ENCODE peak calls at places on chromosomes 12 and 14, in five cellular contexts. T is cardiac fibroblast, M is mucosa of descending colon, Q is psoas muscle, L is heart right ventricle. J is an unnamed sample.

GRCh38 chr14:21455592-21455911 is 371 bp downstream of the CHD8 start:
- DNase-seq in Q (no peak), M (no peak), T (peak; percentile 31), L (no peak), J (peak; percentile 26)

GRCh38 chr12:117284160-117284559 is 77.3 kb downstream of the NOS1 start:
- DNase-seq in L (no peak), Q (no peak), M (no peak), T (no peak), J (no peak)

GRCh38 chr14:89507521-89507920 is 90.5 kb upstream of the FOXN3 start:
- DNase-seq in M (no peak), T (peak; percentile 45), Q (no peak), L (no peak), J (peak; percentile 79)

GRCh38 chr14:86372402-86372801 is 842.5 kb downstream of the FLRT2 start:
- DNase-seq in Q (no peak), T (no peak), M (no peak), L (no peak), J (no peak)

GRCh38 chr14:54366726-54367707 is 29.8 kb upstream of the CDKN3 start:
- DNase-seq in Q (no peak), T (peak; percentile 86), L (no peak), M (peak; percentile 35), J (peak; percentile 69)

GRCh38 chr14:34368971-34369665 is 92.9 kb downstream of the SPTSSA start:
- DNase-seq in M (no peak), L (no peak), T (no peak), Q (no peak), J (no peak)

GRCh38 chr14:25406818-25407217 is 356.9 kb upstream of the STXBP6 start:
- DNase-seq in T (peak; percentile 11), M (no peak), L (no peak), Q (no peak), J (peak; percentile 22)

GRCh38 chr14:32453857-32454810 is 125.0 kb downstream of the AKAP6 start:
- DNase-seq in L (no peak), M (no peak), T (no peak), Q (no peak), J (peak; percentile 76)

GRCh38 chr14:77133718-77134338 is 7.8 kb downstream of the ZDHHC22 start:
- DNase-seq in M (peak; percentile 63), L (peak; percentile 34), T (peak; percentile 73), Q (peak; percentile 44), J (peak; percentile 36)

GRCh38 chr12:5560242-5560641 is 128.3 kb downstream of the NTF3 start:
- DNase-seq in T (no peak), Q (no peak), M (no peak), L (no peak), J (no peak)

GRCh38 chr14:103188691-103189480 is 65.6 kb downstream of the TNFAIP2 start:
- DNase-seq in T (peak; percentile 24), Q (peak; percentile 61), L (peak; percentile 62), M (peak; percentile 61), J (peak; percentile 29)

GRCh38 chr12:15164997-15165659 is 56.1 kb downstream of the RERG start:
- DNase-seq in T (peak; percentile 48), L (no peak), M (no peak), Q (peak; percentile 37), J (no peak)

GRCh38 chr12:71760471-71760870 is 5.8 kb downstream of the RAB21 start:
- DNase-seq in M (no peak), Q (no peak), L (no peak), T (no peak), J (no peak)

GRCh38 chr12:56631790-56632700 is 1.9 kb upstream of the BAZ2A start:
- DNase-seq in L (peak; percentile 79), M (peak; percentile 89), T (peak; percentile 61), Q (peak; percentile 74), J (no peak)

GRCh38 chr14:22656226-22656625 is 12.1 kb upstream of the OR6J1 start:
- DNase-seq in M (no peak), Q (no peak), T (peak; percentile 65), L (no peak), J (no peak)

GRCh38 chr12:131027876-131028586 is 74.3 kb downstream of the ADGRD1 start:
- DNase-seq in Q (no peak), M (no peak), L (no peak), T (no peak), J (no peak)

GRCh38 chr14:100525615-100526014 is 61.6 kb downstream of the BEGAIN start:
- DNase-seq in Q (no peak), L (no peak), M (no peak), T (no peak), J (no peak)

GRCh38 chr14:36655963-36656768 is 5.5 kb upstream of the PAX9 start:
- DNase-seq in T (no peak), L (no peak), Q (no peak), M (peak; percentile 55), J (no peak)

GRCh38 chr14:36653412-36653811 is 8.2 kb upstream of the PAX9 start:
- DNase-seq in M (no peak), L (no peak), Q (no peak), T (no peak), J (no peak)

GRCh38 chr14:36655571-36655962 is 6.1 kb upstream of the PAX9 start:
- DNase-seq in Q (no peak), L (no peak), M (no peak), T (no peak), J (no peak)

GRCh38 chr14:36654185-36655053 is 7.2 kb upstream of the PAX9 start:
- DNase-seq in L (no peak), M (no peak), T (no peak), Q (no peak), J (no peak)

GRCh38 chr14:36655054-36655381 is 6.6 kb upstream of the PAX9 start:
- DNase-seq in M (no peak), Q (no peak), T (no peak), L (no peak), J (no peak)
- H3K4me3 ChIP-seq in M (no peak overlapping the region), Q (no peak overlapping the region), T (no peak overlapping the region), L (no peak overlapping the region), J (no peak overlapping the region)

GRCh38 chr12:101116911-101117310 is 93.1 kb downstream of the SLC5A8 start:
- DNase-seq in T (no peak), M (no peak), Q (no peak), L (no peak), J (no peak)

GRCh38 chr12:101115326-101115725 is 94.7 kb downstream of the SLC5A8 start:
- DNase-seq in M (no peak), T (no peak), Q (no peak), L (no peak), J (no peak)

DNA sequence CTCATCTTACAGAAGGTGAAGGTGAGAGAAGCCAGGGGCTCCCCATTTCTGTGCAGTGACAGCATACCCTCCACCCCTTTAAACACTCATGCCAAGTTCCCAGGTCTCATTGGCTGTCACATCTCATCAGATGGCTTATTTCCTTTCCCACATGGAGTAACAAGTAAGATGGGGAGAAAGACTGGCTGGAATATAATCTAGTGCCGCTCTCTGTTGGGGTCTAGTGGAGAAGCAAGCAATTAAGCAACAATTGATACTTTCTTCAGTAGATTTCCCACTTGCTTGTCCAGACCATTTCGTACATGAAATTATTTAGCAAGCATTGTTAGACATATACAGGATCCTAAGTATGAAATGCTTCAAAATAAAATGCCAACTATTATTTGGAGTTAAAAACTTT is 92.2 kb downstream of the SLC5A8 start:
- DNase-seq in L (no peak), T (no peak), Q (no peak), M (no peak), J (no peak)
- TF ChIP-seq CTCF in L (no peak), T (no peak), Q (no peak), M (no peak), J (no peak)

GRCh38 chr12:73274972-73275371 is 1002.8 kb downstream of the TRHDE start:
- DNase-seq in M (no peak), L (no peak), Q (no peak), T (no peak), J (no peak)
- H3K4me3 ChIP-seq in M (no peak overlapping the region), L (no peak overlapping the region), Q (no peak overlapping the region), T (no peak overlapping the region), J (no peak overlapping the region)

GRCh38 chr14:30610719-30611388 is 11.3 kb upstream of the SCFD1 start:
- DNase-seq in Q (no peak), T (peak; percentile 86), L (no peak), M (peak; percentile 70), J (peak; percentile 51)
- TF ChIP-seq CTCF in Q (peak; percentile 54), T (peak; percentile 29), L (peak; percentile 31), M (no peak), J (peak; percentile 20)

GRCh38 chr14:39370415-39370814 is 61.8 kb downstream of the FBXO33 start:
- DNase-seq in T (no peak), L (no peak), Q (no peak), M (no peak), J (no peak)

GRCh38 chr14:39366460-39367386 is 65.5 kb downstream of the FBXO33 start:
- DNase-seq in Q (no peak), L (no peak), M (no peak), T (no peak), J (no peak)

GRCh38 chr14:39367387-39367751 is 64.9 kb downstream of the FBXO33 start:
- DNase-seq in L (no peak), M (no peak), Q (no peak), T (no peak), J (no peak)

GRCh38 chr14:39368261-39368959 is 63.8 kb downstream of the FBXO33 start:
- DNase-seq in M (no peak), Q (no peak), T (peak; percentile 88), L (peak; percentile 19), J (peak; percentile 81)

GRCh38 chr14:39369029-39369428 is 63.2 kb downstream of the FBXO33 start:
- DNase-seq in L (no peak), M (no peak), Q (no peak), T (no peak), J (no peak)
- H3K4me3 ChIP-seq in L (no peak overlapping the region), M (no peak overlapping the region), Q (no peak overlapping the region), T (no peak overlapping the region), J (no peak overlapping the region)

GRCh38 chr12:127174881-127175280 is 1092.1 kb upstream of the TMEM132C start:
- DNase-seq in Q (no peak), T (no peak), M (no peak), L (no peak), J (peak; percentile 65)

GRCh38 chr12:127172857-127173256 is 1094.1 kb upstream of the TMEM132C start:
- DNase-seq in M (no peak), T (no peak), L (no peak), Q (no peak), J (peak; percentile 46)

GRCh38 chr12:127170271-127171180 is 1096.4 kb upstream of the TMEM132C start:
- DNase-seq in Q (peak; percentile 33), T (no peak), L (no peak), M (no peak), J (peak; percentile 87)

GRCh38 chr12:127165567-127166392 is 1101.2 kb upstream of the TMEM132C start:
- DNase-seq in L (peak; percentile 89), M (peak; percentile 95), T (peak; percentile 80), Q (peak; percentile 84), J (peak; percentile 90)

GRCh38 chr12:127169321-127170270 is 1097.4 kb upstream of the TMEM132C start:
- DNase-seq in M (no peak), T (no peak), Q (no peak), L (no peak), J (peak; percentile 93)
- TF ChIP-seq CTCF in M (no peak), T (no peak), Q (no peak), L (no peak), J (no peak)

J was measured in AG10803.